ENCODE peak calls at places on chromosomes 16 and 17, in nine cellular contexts. Y is PC-9; X is stomach; M is endothelial cell of umbilical vein; B is OCI-LY7; O is transverse colon; L is psoas muscle; Q is RWPE1; R is CD4-positive, alpha-beta T cell. K is an unnamed sample.

GRCh38 chr16:1746693-1747195 is 24.6 kb downstream of the NME3 start:
- DNase-seq in Y (peak), X (no peak), M (no peak), B (no peak), O (no peak), L (no peak), Q (no peak), R (no peak), K (no peak)

GRCh38 chr17:68200689-68201424 is 47.0 kb upstream of the AMZ2 start:
- DNase-seq in Y (peak), X (peak), M (peak), B (peak), O (peak), L (peak), Q (peak), R (peak), K (no peak)

GRCh38 chr17:57481901-57482300 is 225.6 kb downstream of the MSI2 start:
- DNase-seq in Y (no peak), X (no peak), M (no peak), B (no peak), O (no peak), L (no peak), Q (no peak), R (no peak), K (no peak)

GRCh38 chr17:36136031-36136430 is 32.4 kb downstream of the CCL4 start:
- DNase-seq in Y (no peak), X (no peak), M (no peak), B (no peak), O (no peak), L (no peak), Q (no peak), R (no peak), K (no peak)

GRCh38 chr17:39132192-39132600 is 19.2 kb downstream of the PLXDC1 start:
- DNase-seq in Y (no peak), X (no peak), M (no peak), B (no peak), O (no peak), L (peak), Q (peak), R (no peak), K (no peak)

GRCh38 chr17:44829558-44830358 is at the start of gene GJC1:
- DNase-seq in Y (peak), X (no peak), M (peak), B (peak), O (peak), L (peak), Q (peak), R (no peak), K (no peak)

GRCh38 chr17:53141280-53141679 is 681.4 kb upstream of the KIF2B start:
- DNase-seq in Y (no peak), X (no peak), M (no peak), B (no peak), O (no peak), L (no peak), Q (no peak), R (no peak), K (no peak)

GRCh38 chr17:39916918-39917317 is 1.5 kb downstream of the GSDMB start:
- DNase-seq in Y (no peak), X (no peak), M (no peak), B (no peak), O (no peak), L (no peak), Q (no peak), R (no peak), K (no peak)

GRCh38 chr16:25079637-25080375 is 31.7 kb upstream of the LCMT1 start:
- DNase-seq in Y (no peak), X (no peak), M (no peak), B (no peak), O (no peak), L (no peak), Q (no peak), R (no peak), K (no peak)

GRCh38 chr16:24999856-25000447 is 15.2 kb downstream of the ARHGAP17 start:
- DNase-seq in Y (no peak), X (peak), M (no peak), B (no peak), O (no peak), L (no peak), Q (no peak), R (no peak), K (peak)

GRCh38 chr16:81371106-81371505 is 56.3 kb downstream of the GAN start:
- DNase-seq in Y (no peak), X (no peak), M (no peak), B (no peak), O (no peak), L (no peak), Q (no peak), R (no peak), K (no peak)

GRCh38 chr16:69741951-69742904 is 12.5 kb downstream of the NOB1 start:
- DNase-seq in Y (peak), X (peak), M (peak), B (no peak), O (peak), L (peak), Q (no peak), R (no peak), K (no peak)

GRCh38 chr17:82272495-82273326 is 789 bp downstream of the CSNK1D start:
- DNase-seq in Y (peak), X (no peak), M (no peak), B (peak), O (peak), L (peak), Q (no peak), R (peak), K (no peak)

GRCh38 chr16:46915483-46916025 is 31.4 kb downstream of the GPT2 start:
- DNase-seq in Y (no peak), X (no peak), M (no peak), B (no peak), O (no peak), L (peak), Q (no peak), R (no peak), K (no peak)

GRCh38 chr16:4351880-4352279 is 759 bp upstream of the PAM16 start:
- DNase-seq in Y (no peak), X (no peak), M (no peak), B (no peak), O (no peak), L (no peak), Q (peak), R (no peak), K (no peak)

GRCh38 chr17:66855204-66855603 is 20.3 kb downstream of the CACNG5 start:
- DNase-seq in Y (peak), X (no peak), M (no peak), B (no peak), O (no peak), L (no peak), Q (no peak), R (no peak), K (no peak)

GRCh38 chr17:50072130-50072529 is 16.2 kb downstream of the ITGA3 start:
- DNase-seq in Y (no peak), X (no peak), M (no peak), B (peak), O (no peak), L (no peak), Q (no peak), R (no peak), K (no peak)

GRCh38 chr16:57284206-57284951 is at the start of gene PLLP:
- DNase-seq in Y (peak), X (peak), M (peak), B (no peak), O (peak), L (peak), Q (peak), R (no peak), K (peak)

GRCh38 chr17:59331929-59332889 is 754 bp downstream of the YPEL2 start:
- DNase-seq in Y (peak), X (peak), M (no peak), B (peak), O (peak), L (peak), Q (no peak), R (no peak), K (peak)

GRCh38 chr16:88964636-88965035 is 12.4 kb downstream of the CBFA2T3 start:
- DNase-seq in Y (no peak), X (no peak), M (no peak), B (no peak), O (no peak), L (no peak), Q (no peak), R (no peak), K (no peak)

GRCh38 chr17:27475070-27475673 is 18.9 kb downstream of the KSR1 start:
- DNase-seq in Y (no peak), X (no peak), M (no peak), B (no peak), O (no peak), L (no peak), Q (no peak), R (no peak), K (no peak)

GRCh38 chr17:69651921-69652320 is 237.4 kb downstream of the MAP2K6 start:
- DNase-seq in Y (no peak), X (no peak), M (no peak), B (no peak), O (no peak), L (no peak), Q (no peak), R (no peak), K (no peak)

GRCh38 chr16:27538508-27538907 is 11.2 kb downstream of the GTF3C1 start:
- DNase-seq in Y (no peak), X (no peak), M (peak), B (no peak), O (no peak), L (no peak), Q (no peak), R (no peak), K (no peak)

GRCh38 chr16:4323845-4324478 is 8.1 kb downstream of the GLIS2 start:
- DNase-seq in Y (no peak), X (peak), M (no peak), B (no peak), O (peak), L (peak), Q (no peak), R (no peak), K (no peak)

GRCh38 chr17:77844681-77845080 is 113.8 kb upstream of the TNRC6C start:
- DNase-seq in Y (no peak), X (no peak), M (no peak), B (no peak), O (no peak), L (peak), Q (no peak), R (no peak), K (no peak)

GRCh38 chr16:56355221-56355620 is 70.1 kb downstream of the AMFR start:
- DNase-seq in Y (no peak), X (peak), M (no peak), B (no peak), O (no peak), L (peak), Q (no peak), R (no peak), K (peak)

GRCh38 chr17:76000016-76000754 is 470 bp upstream of the CDK3 start:
- DNase-seq in Y (peak), X (peak), M (peak), B (peak), O (peak), L (peak), Q (no peak), R (peak), K (peak)

GRCh38 chr16:66207139-66207863 is 159.2 kb upstream of the CDH5 start:
- DNase-seq in Y (no peak), X (no peak), M (no peak), B (peak), O (no peak), L (no peak), Q (no peak), R (no peak), K (no peak)

GRCh38 chr16:87551487-87551886 is 50.8 kb upstream of the JPH3 start:
- DNase-seq in Y (no peak), X (no peak), M (no peak), B (no peak), O (no peak), L (no peak), Q (no peak), R (no peak), K (no peak)

GRCh38 chr17:76540381-76541300 is 797 bp downstream of the PRCD start:
- DNase-seq in Y (peak), X (peak), M (peak), B (peak), O (peak), L (peak), Q (peak), R (no peak), K (peak)

GRCh38 chr17:48612854-48613691 is 2.0 kb downstream of the HOXB8 start:
- DNase-seq in Y (no peak), X (no peak), M (peak), B (peak), O (peak), L (no peak), Q (no peak), R (no peak), K (no peak)

GRCh38 chr17:46011711-46012505 is 12.9 kb downstream of the STH start:
- DNase-seq in Y (no peak), X (no peak), M (no peak), B (no peak), O (no peak), L (no peak), Q (no peak), R (no peak), K (no peak)

GRCh38 chr17:33642002-33642401 is 348.9 kb upstream of the ASIC2 start:
- DNase-seq in Y (no peak), X (no peak), M (no peak), B (peak), O (no peak), L (no peak), Q (peak), R (no peak), K (no peak)
- TF ChIP-seq CTCF in Y (no peak), X (no peak), M (no peak), B (peak), O (no peak), L (no peak), Q (no peak), R (no peak), K (no peak)

GRCh38 chr16:64047207-64047606 is 1074.7 kb downstream of the CDH11 start:
- DNase-seq in Y (no peak), X (no peak), M (no peak), B (no peak), O (no peak), L (no peak), Q (no peak), R (no peak), K (no peak)

GRCh38 chr16:64051826-64052225 is 1070.0 kb downstream of the CDH11 start:
- DNase-seq in Y (no peak), X (no peak), M (peak), B (peak), O (no peak), L (no peak), Q (no peak), R (no peak), K (no peak)

DNA sequence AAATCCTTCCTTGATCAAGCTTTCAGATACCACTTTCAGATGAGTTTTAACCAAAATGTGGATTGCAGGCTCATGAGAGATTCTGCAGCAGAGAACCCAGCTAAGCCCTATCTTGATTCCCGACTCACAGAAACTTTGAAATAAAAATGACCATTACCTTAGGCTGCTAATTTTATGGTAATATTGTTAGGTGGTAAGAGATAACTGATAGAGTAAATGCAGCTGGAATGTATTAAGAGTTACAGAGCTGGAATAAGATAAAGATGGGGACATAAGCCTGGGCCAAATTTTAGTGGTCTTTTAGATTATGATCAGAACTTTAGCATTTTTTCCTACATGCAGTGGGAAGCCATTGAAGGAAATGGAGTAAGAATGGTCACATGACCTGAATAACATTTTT is 1074.0 kb downstream of the CDH11 start:
- DNase-seq in Y (no peak), X (no peak), M (no peak), B (no peak), O (no peak), L (no peak), Q (no peak), R (no peak), K (no peak)
- H3K27ac ChIP-seq in Y (no peak), X (no peak), M (no peak), B (no peak), O (no peak), L (no peak), Q (no peak), R (no peak), K (no peak)

DNA sequence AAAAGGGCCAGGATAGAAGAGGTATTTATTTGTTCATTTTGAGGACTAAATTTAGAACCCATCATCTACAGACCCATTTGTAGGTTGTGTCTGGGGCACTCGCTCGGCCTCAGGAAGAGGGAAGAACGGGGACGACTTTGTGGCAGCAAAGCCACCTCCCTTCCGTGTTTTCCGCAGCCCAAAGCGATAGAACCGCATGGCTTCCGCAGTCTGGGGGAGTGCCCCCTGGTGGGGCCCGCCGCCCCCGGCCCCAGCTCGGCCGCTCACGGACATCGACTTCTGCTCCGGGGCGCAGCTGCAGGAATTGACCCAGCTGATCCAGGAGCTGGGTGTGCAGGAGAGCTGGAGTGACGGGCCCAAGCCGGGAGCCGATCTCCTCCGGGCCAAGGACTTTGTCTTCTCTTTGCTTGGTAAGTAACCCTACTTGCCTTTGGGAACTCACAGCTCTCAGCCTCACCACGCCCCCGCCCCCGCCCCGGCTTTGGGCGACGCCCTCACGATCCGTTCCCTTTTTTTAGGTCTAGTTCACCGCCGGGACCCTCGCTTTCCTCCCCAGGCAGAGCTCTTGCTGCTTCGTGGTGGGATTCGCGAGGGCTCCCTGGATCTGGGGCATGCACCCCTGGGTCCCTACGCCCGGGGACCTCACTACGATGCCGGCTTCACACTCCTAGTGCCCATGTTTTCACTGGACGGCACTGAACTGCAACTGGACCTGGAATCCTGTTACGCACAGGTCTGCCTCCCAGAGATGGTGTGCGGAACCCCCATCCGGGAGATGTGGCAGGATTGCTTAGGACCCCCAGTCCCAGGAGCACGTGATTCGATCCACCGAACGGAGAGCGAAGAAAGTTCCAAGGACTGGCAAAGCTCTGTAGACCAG is 681 bp downstream of the TMEM102 start:
- DNase-seq in Y (peak), X (peak), M (peak), B (peak), O (peak), L (peak), Q (peak), R (peak), K (peak)
- TF ChIP-seq CTCF in Y (no peak), X (no peak), M (peak), B (peak), O (peak), L (no peak), Q (peak), R (peak), K (no peak)

GRCh38 chr16:11155284-11155806 is 100.7 kb downstream of the SOCS1 start:
- DNase-seq in Y (peak), X (no peak), M (no peak), B (no peak), O (no peak), L (no peak), Q (no peak), R (no peak), K (no peak)

GRCh38 chr16:11152205-11152604 is 103.8 kb downstream of the SOCS1 start:
- DNase-seq in Y (no peak), X (no peak), M (no peak), B (no peak), O (no peak), L (no peak), Q (no peak), R (no peak), K (no peak)

GRCh38 chr16:11150190-11150589 is 105.8 kb downstream of the SOCS1 start:
- DNase-seq in Y (no peak), X (no peak), M (no peak), B (no peak), O (no peak), L (no peak), Q (no peak), R (no peak), K (no peak)

GRCh38 chr16:11151156-11151904 is 104.7 kb downstream of the SOCS1 start:
- DNase-seq in Y (no peak), X (no peak), M (no peak), B (no peak), O (no peak), L (no peak), Q (no peak), R (no peak), K (no peak)

GRCh38 chr16:11152677-11153321 is 103.2 kb downstream of the SOCS1 start:
- DNase-seq in Y (no peak), X (no peak), M (peak), B (no peak), O (no peak), L (no peak), Q (no peak), R (no peak), K (no peak)
- H3K27ac ChIP-seq in Y (no peak), X (no peak), M (no peak), B (no peak), O (no peak), L (no peak), Q (no peak), R (no peak), K (no peak)

GRCh38 chr16:54538241-54538640 is 251.7 kb upstream of the IRX3 start:
- DNase-seq in Y (no peak), X (no peak), M (no peak), B (no peak), O (no peak), L (no peak), Q (no peak), R (no peak), K (no peak)
- TF ChIP-seq CTCF in Y (no peak), X (no peak), M (no peak), B (peak), O (no peak), L (no peak), Q (peak), R (no peak), K (no peak)